ENCODE peak calls at places on chromosomes 12 and 14, in eight cellular contexts. P is Peyer's patch; R is hepatocyte; B is endodermal cell; K is CD4-positive, alpha-beta memory T cell; W is K562; S is AG04450; G is psoas muscle. X is an unnamed sample.

GRCh38 chr14:90541076-90541634 is 144.3 kb downstream of the CALM1 start:
- DNase-seq in S (no peak), P (peak), K (no peak), W (no peak), G (no peak), B (no peak), R (no peak), X (no peak)

GRCh38 chr14:94946244-94946643 is 176.3 kb upstream of the GSC start:
- DNase-seq in S (no peak), B (no peak), G (no peak), W (no peak), K (peak), P (no peak), R (no peak), X (no peak)

GRCh38 chr14:88848571-88848970 is 24.1 kb downstream of the TTC8 start:
- DNase-seq in R (no peak), P (no peak), W (no peak), B (no peak), S (no peak), G (no peak), K (no peak), X (no peak)

GRCh38 chr12:47249082-47249481 is 169.3 kb upstream of the AMIGO2 start:
- DNase-seq in K (no peak), P (no peak), R (no peak), S (no peak), G (no peak), W (peak), B (no peak), X (no peak)

GRCh38 chr12:51953925-51954324 is 2.4 kb downstream of the ACVR1B start:
- DNase-seq in P (no peak), K (no peak), G (no peak), S (no peak), W (no peak), R (no peak), B (peak), X (no peak)

GRCh38 chr12:57899010-57899662 is 42.2 kb upstream of the ATP23 start:
- DNase-seq in R (no peak), G (peak), W (no peak), S (peak), K (peak), B (peak), P (no peak), X (peak)

GRCh38 chr14:103716091-103716801 is 636 bp downstream of the ZFYVE21 start:
- DNase-seq in G (peak), R (peak), B (no peak), P (peak), S (no peak), K (no peak), W (peak), X (no peak)

GRCh38 chr14:102772781-102773570 is 4.3 kb upstream of the TRAF3 start:
- DNase-seq in P (peak), B (peak), K (no peak), R (no peak), W (no peak), S (no peak), G (no peak), X (no peak)

GRCh38 chr14:68854421-68854820 is 61.6 kb upstream of the ZFP36L1 start:
- DNase-seq in S (no peak), B (peak), G (no peak), K (no peak), W (peak), R (no peak), P (no peak), X (no peak)
- H3K4me3 ChIP-seq in S (no peak), B (no peak), G (no peak), K (no peak), W (no peak), R (no peak), P (no peak), X (no peak)

GRCh38 chr12:131893605-131894312 is 663 bp upstream of the ULK1 start:
- DNase-seq in B (no peak), G (no peak), S (no peak), P (no peak), R (no peak), W (no peak), K (no peak), X (no peak)
- H3K4me3 ChIP-seq in B (no peak), G (peak), S (peak), P (peak), R (no peak), W (no peak), K (no peak), X (peak)

GRCh38 chr12:116162071-116162470 is 115.4 kb downstream of the MED13L start:
- DNase-seq in K (no peak), G (no peak), S (no peak), W (no peak), B (no peak), P (no peak), R (no peak), X (no peak)

GRCh38 chr12:116166306-116166705 is 111.2 kb downstream of the MED13L start:
- DNase-seq in S (no peak), K (no peak), W (no peak), R (no peak), G (no peak), B (no peak), P (no peak), X (no peak)

GRCh38 chr12:116161588-116161987 is 115.9 kb downstream of the MED13L start:
- DNase-seq in P (no peak), W (no peak), B (no peak), R (no peak), S (peak), G (no peak), K (no peak), X (no peak)

GRCh38 chr12:116164263-116164817 is 113.2 kb downstream of the MED13L start:
- DNase-seq in R (no peak), W (peak), S (no peak), P (no peak), G (no peak), B (no peak), K (no peak), X (no peak)

DNA sequence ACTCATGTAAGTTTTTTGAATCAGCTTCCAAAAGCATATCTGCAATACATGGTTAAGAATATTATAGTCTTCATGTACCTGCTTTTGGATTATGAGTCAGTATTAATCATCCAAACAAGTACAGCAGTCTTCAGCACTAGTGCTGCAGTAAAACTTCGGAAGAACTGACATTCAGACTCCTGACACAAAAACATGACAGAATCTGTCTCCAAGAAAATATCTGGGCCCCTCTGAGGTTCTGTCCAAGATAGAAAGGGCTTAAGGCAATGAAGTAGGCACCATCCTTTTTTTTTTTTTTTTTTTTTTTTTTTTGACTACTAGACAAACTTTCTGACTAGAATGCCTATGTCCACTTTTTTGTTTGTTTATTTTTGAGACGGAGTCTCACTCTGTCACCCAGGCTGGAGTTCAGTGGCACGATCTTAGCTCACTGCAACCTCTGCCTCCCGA is 112.5 kb downstream of the MED13L start:
- DNase-seq in W (no peak), B (no peak), P (no peak), R (no peak), G (no peak), S (peak), K (no peak), X (no peak)
- H3K4me3 ChIP-seq in W (no peak), B (no peak), P (no peak), R (no peak), G (no peak), S (no peak), K (no peak), X (no peak)

GRCh38 chr12:130775953-130776856 is 60.1 kb upstream of the RIMBP2 start:
- DNase-seq in B (peak), R (peak), W (peak), K (peak), G (no peak), S (peak), P (no peak), X (peak)
- H3K4me3 ChIP-seq in B (peak), R (no peak), W (no peak), K (peak), G (peak), S (peak), P (peak), X (peak)

GRCh38 chr12:114744285-114744684 is 60.3 kb upstream of the TBX3 start:
- DNase-seq in W (no peak), G (no peak), R (no peak), S (no peak), P (no peak), K (no peak), B (no peak), X (no peak)

GRCh38 chr12:114743799-114744198 is 59.8 kb upstream of the TBX3 start:
- DNase-seq in P (no peak), S (no peak), B (no peak), K (no peak), G (no peak), R (no peak), W (no peak), X (no peak)

GRCh38 chr12:114746297-114747074 is 62.5 kb upstream of the TBX3 start:
- DNase-seq in K (no peak), B (no peak), G (no peak), R (no peak), P (no peak), W (no peak), S (no peak), X (no peak)

GRCh38 chr12:114743289-114743688 is 59.3 kb upstream of the TBX3 start:
- DNase-seq in K (no peak), P (no peak), S (no peak), R (no peak), B (no peak), W (no peak), G (no peak), X (no peak)

DNA sequence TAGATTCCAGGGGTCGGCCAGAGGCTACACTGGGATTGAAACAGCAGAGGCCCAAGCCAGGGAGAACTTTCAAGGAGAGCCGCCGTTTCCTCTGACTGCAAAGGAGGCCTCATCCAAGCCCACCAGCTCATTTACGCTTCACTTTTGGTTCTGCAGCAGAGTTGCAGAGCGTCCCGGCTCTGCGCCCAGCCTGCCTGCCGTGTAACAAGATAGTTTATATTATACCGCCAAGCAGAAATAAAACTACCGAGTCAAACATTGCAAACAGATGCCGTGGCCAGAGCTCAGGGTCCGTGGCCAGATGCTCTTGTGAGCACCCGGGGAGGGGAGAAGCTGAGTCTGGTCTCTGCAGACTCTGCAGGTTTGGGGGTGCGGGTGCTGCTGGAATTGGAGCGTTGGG is 60.7 kb upstream of the TBX3 start:
- DNase-seq in K (no peak), W (no peak), B (no peak), G (no peak), S (peak), P (no peak), R (peak), X (no peak)
- H3K4me3 ChIP-seq in K (no peak), W (no peak), B (no peak), G (no peak), S (peak), P (no peak), R (no peak), X (no peak)

GRCh38 chr14:68789798-68790655 is 2.8 kb downstream of the ZFP36L1 start:
- DNase-seq in P (peak), R (peak), B (peak), W (no peak), S (no peak), G (peak), K (no peak), X (no peak)
- H3K4me3 ChIP-seq in P (peak), R (peak), B (peak), W (peak), S (peak), G (peak), K (peak), X (peak)

GRCh38 chr12:116257826-116258225 is 19.7 kb downstream of the MED13L start:
- DNase-seq in P (no peak), G (no peak), B (no peak), R (no peak), W (no peak), K (no peak), S (no peak), X (no peak)
- H3K4me3 ChIP-seq in P (no peak), G (no peak), B (no peak), R (no peak), W (no peak), K (no peak), S (no peak), X (no peak)

GRCh38 chr14:59925797-59926196 is 5.9 kb downstream of the LRRC9 start:
- DNase-seq in B (no peak), P (no peak), S (no peak), K (no peak), G (no peak), R (no peak), W (no peak), X (no peak)

GRCh38 chr14:59918824-59919581 is 941 bp upstream of the LRRC9 start:
- DNase-seq in B (no peak), P (no peak), W (no peak), G (peak), R (peak), K (no peak), S (no peak), X (peak)

GRCh38 chr14:59919582-59920377 is at the start of gene LRRC9:
- DNase-seq in K (peak), B (peak), S (no peak), P (peak), R (peak), W (peak), G (peak), X (peak)

DNA sequence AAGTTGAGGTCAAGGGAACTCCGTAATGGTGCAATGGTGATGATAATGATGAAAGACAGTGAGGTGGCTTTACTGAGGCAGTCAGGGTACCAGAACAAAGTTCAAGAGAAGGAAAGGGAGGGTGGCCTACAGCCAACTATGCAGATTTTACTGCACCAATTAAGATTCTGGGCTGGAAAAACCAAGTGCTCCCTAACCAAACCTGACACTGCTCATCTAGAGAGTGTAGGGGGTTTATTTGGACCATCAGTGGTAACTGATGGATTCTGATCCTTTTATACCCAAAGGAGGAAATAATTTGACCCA is 387 bp downstream of the LRRC9 start:
- DNase-seq in B (no peak), S (no peak), P (no peak), K (no peak), W (no peak), R (no peak), G (no peak), X (no peak)
- H3K4me3 ChIP-seq in B (peak), S (no peak), P (no peak), K (no peak), W (no peak), R (no peak), G (no peak), X (peak)

GRCh38 chr12:44287545-44287944 is 451.7 kb downstream of the TMEM117 start:
- DNase-seq in W (no peak), K (no peak), B (no peak), R (no peak), S (no peak), G (no peak), P (no peak), X (no peak)
- H3K4me3 ChIP-seq in W (no peak), K (no peak), B (no peak), R (no peak), S (no peak), G (no peak), P (no peak), X (no peak)

X was measured in astrocyte of the cerebellum.